ENCODE peak calls at places on chromosomes 3 and 15, in five cellular contexts. I is cardiac septum, Y is COLO829, W is neural crest cell, U is GM06990. M is an unnamed sample.

GRCh38 chr15:65101418-65101890 is 13.5 kb downstream of the UBAP1L start:
- DNase-seq in I (no peak), Y (no peak), W (peak; percentile 84), U (no peak), M (peak; percentile 45)

GRCh38 chr3:127614928-127615592 is 13.9 kb upstream of the PODXL2 start:
- DNase-seq in I (no peak), Y (no peak), W (no peak), U (no peak), M (no peak)

GRCh38 chr15:98805434-98806274 is 157.3 kb downstream of the IGF1R start:
- DNase-seq in I (no peak), Y (no peak), W (no peak), U (no peak), M (no peak)

GRCh38 chr15:90681480-90681879 is 35.7 kb upstream of the BLM start:
- DNase-seq in I (no peak), Y (no peak), W (no peak), U (no peak), M (no peak)

GRCh38 chr3:50207359-50208042 is 2.4 kb downstream of the SLC38A3 start:
- DNase-seq in I (no peak), Y (no peak), W (no peak), U (no peak), M (no peak)

GRCh38 chr3:40309925-40310635 is 573 bp downstream of the EIF1B start:
- DNase-seq in I (no peak), Y (no peak), W (peak; percentile 44), U (peak; percentile 58), M (peak; percentile 20)

GRCh38 chr3:181565416-181565815 is 146.3 kb upstream of the SOX2 start:
- DNase-seq in I (no peak), Y (no peak), W (no peak), U (no peak), M (no peak)

GRCh38 chr3:126466886-126467610 is 8.6 kb downstream of the ZXDC start:
- DNase-seq in I (no peak), Y (no peak), W (no peak), U (no peak), M (no peak)

GRCh38 chr15:63663906-63664305 is 66.7 kb downstream of the FBXL22 start:
- DNase-seq in I (no peak), Y (no peak), W (no peak), U (no peak), M (no peak)

GRCh38 chr3:171168086-171168485 is 141.6 kb upstream of the SLC2A2 start:
- DNase-seq in I (no peak), Y (peak; percentile 87), W (no peak), U (no peak), M (peak; percentile 20)

GRCh38 chr3:52983336-52983807 is 62.5 kb downstream of the SFMBT1 start:
- DNase-seq in I (no peak), Y (no peak), W (no peak), U (peak; percentile 26), M (no peak)

GRCh38 chr15:64893481-64894394 is 18.0 kb upstream of the ANKDD1A start:
- DNase-seq in I (peak; percentile 96), Y (no peak), W (peak; percentile 82), U (peak; percentile 97), M (peak; percentile 41)

GRCh38 chr3:111621535-111621934 is 26.4 kb upstream of the ZBED2 start:
- DNase-seq in I (no peak), Y (no peak), W (peak; percentile 42), U (no peak), M (no peak)

M was measured in foreskin melanocyte.